ENCODE peak calls at places on chromosomes 7 and 10, in nine cellular contexts. Z, Y, G, A, Q, H, C, P and J are unnamed samples.

GRCh38 chr7:116610721-116611120 is 61.3 kb upstream of the MET start:
- DNase-seq in C (no peak), Y (no peak), P (no peak), Z (no peak), Q (no peak), G (no peak), H (no peak), A (no peak), J (no peak)

GRCh38 chr7:10706875-10707493 is 266.7 kb upstream of the PHF14 start:
- DNase-seq in G (no peak), H (no peak), Z (no peak), A (no peak), C (no peak), Y (peak; percentile 76), P (peak; percentile 34), Q (no peak), J (no peak)

GRCh38 chr7:28144266-28144665 is 36.3 kb downstream of the JAZF1 start:
- DNase-seq in G (no peak), A (no peak), P (no peak), C (no peak), Q (no peak), Y (no peak), H (no peak), Z (no peak), J (no peak)

GRCh38 chr7:17046666-17047065 is 164.9 kb upstream of the AGR3 start:
- DNase-seq in G (no peak), P (no peak), Y (no peak), Q (no peak), C (no peak), Z (peak; percentile 48), A (no peak), H (peak; percentile 70), J (no peak)

GRCh38 chr10:84944187-84944586 is 615.8 kb downstream of the CCSER2 start:
- DNase-seq in G (no peak), Q (no peak), P (no peak), Y (no peak), C (no peak), H (no peak), A (no peak), Z (no peak), J (no peak)

GRCh38 chr7:15305002-15305600 is 256.7 kb downstream of the AGMO start:
- DNase-seq in H (peak; percentile 66), C (no peak), Q (peak; percentile 41), Y (peak; percentile 50), Z (peak; percentile 62), P (no peak), A (peak; percentile 62), G (no peak), J (peak; percentile 12)

GRCh38 chr7:49255061-49255460 is 330.7 kb downstream of the CDC14C start:
- DNase-seq in G (no peak), C (no peak), Q (no peak), H (no peak), Y (no peak), Z (peak; percentile 47), P (no peak), A (peak; percentile 65), J (no peak)

GRCh38 chr10:50334273-50334672 is 83.0 kb upstream of the ASAH2 start:
- DNase-seq in H (no peak), A (peak; percentile 66), C (no peak), P (no peak), Z (no peak), Q (no peak), Y (no peak), G (no peak), J (no peak)

GRCh38 chr10:46285300-46285699 is 1.5 kb upstream of the ANTXRL start:
- DNase-seq in G (no peak), Q (no peak), P (no peak), A (no peak), Y (no peak), Z (no peak), H (no peak), C (no peak), J (no peak)

GRCh38 chr10:15809450-15809849 is 50.9 kb downstream of the MINDY3 start:
- DNase-seq in C (no peak), Z (no peak), P (no peak), Q (no peak), G (no peak), A (no peak), Y (no peak), H (no peak), J (no peak)

GRCh38 chr10:81875680-81876252 is 772 bp downstream of the NRG3 start:
- DNase-seq in G (no peak), Y (no peak), C (no peak), Q (no peak), A (no peak), H (no peak), P (no peak), Z (no peak), J (no peak)

GRCh38 chr7:6446977-6447588 is 671 bp downstream of the DAGLB start:
- DNase-seq in C (peak; percentile 93), Q (peak; percentile 83), G (peak; percentile 74), A (peak; percentile 94), H (peak; percentile 76), Y (peak; percentile 56), Z (peak; percentile 91), P (peak; percentile 45), J (peak; percentile 60)

GRCh38 chr10:74058071-74058470 is 60.2 kb downstream of the VCL start:
- DNase-seq in Z (no peak), A (peak; percentile 94), P (no peak), G (no peak), Y (peak; percentile 46), H (no peak), C (no peak), Q (no peak), J (no peak)

GRCh38 chr10:92419740-92420553 is 129.0 kb downstream of the MARCHF5 start:
- DNase-seq in H (peak; percentile 62), Y (no peak), P (no peak), A (no peak), G (no peak), Q (peak; percentile 59), C (no peak), Z (peak; percentile 40), J (no peak)
- TF ChIP-seq CTCF in H (peak; percentile 16), Y (peak; percentile 9), P (no peak), A (no peak), G (no peak), Q (peak; percentile 22), C (no peak), Z (peak; percentile 45), J (peak; percentile 39)

GRCh38 chr10:7529638-7530037 is 118.8 kb upstream of the SFMBT2 start:
- DNase-seq in Y (no peak), C (no peak), A (peak; percentile 13), H (no peak), P (no peak), Z (no peak), G (no peak), Q (peak; percentile 31), J (no peak)
- TF ChIP-seq CTCF in Y (no peak), C (peak; percentile 15), A (no peak), H (no peak), P (no peak), Z (no peak), G (peak; percentile 10), Q (no peak), J (peak; percentile 34)

GRCh38 chr10:30750971-30751677 is 121.6 kb upstream of the LYZL2 start:
- DNase-seq in G (no peak), H (no peak), C (no peak), Y (peak; percentile 81), P (no peak), A (no peak), Q (no peak), Z (no peak), J (no peak)

GRCh38 chr10:30749368-30749767 is 119.8 kb upstream of the LYZL2 start:
- DNase-seq in Q (no peak), H (no peak), P (no peak), Y (no peak), A (no peak), C (no peak), G (no peak), Z (peak; percentile 41), J (no peak)

GRCh38 chr10:30752481-30752881 is 122.9 kb upstream of the LYZL2 start:
- DNase-seq in Z (no peak), Y (no peak), P (no peak), C (no peak), H (no peak), A (no peak), G (no peak), Q (no peak), J (no peak)

GRCh38 chr10:30748152-30748845 is 118.7 kb upstream of the LYZL2 start:
- DNase-seq in A (no peak), C (no peak), G (no peak), Q (no peak), Z (no peak), Y (no peak), H (no peak), P (no peak), J (no peak)

DNA sequence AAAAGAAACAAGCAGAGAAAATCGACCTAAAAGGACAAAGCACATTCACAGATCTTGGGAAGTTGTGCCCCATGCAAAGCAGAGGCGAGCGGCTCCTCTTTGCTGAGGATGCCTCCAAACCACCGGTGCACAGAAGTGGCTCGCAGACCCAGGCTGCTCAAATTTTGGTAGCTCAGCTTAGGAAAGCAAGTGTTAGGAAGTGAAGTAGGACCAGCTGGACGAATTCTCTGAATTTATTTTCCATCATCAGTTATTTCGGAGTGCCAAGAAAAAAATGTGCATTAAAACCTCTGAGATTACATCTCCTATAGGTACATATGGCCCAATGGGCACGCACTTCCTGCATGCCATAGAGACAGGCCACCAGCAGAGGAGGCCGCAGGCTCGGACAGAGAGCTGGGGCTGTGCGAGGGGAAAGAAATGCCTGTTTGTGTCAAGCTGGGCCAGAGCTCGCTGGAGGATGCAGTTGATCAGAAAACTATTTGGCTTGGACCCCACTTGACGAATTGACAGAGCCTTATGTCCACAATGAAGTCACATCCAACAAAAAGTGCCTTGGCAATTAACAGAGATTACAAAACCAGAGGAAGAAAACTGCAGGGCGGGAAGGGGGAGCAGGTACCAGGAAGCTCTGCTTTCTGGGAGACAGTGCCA is 122.3 kb upstream of the LYZL2 start:
- DNase-seq in G (peak; percentile 67), Q (peak; percentile 64), H (peak; percentile 75), Z (peak; percentile 85), C (peak; percentile 77), P (peak; percentile 61), A (peak; percentile 78), Y (peak; percentile 90), J (peak; percentile 70)
- TF ChIP-seq CTCF in G (peak; percentile 94), Q (peak; percentile 30), H (peak; percentile 94), Z (peak; percentile 95), C (peak; percentile 33), P (peak; percentile 72), A (peak; percentile 91), Y (peak; percentile 98), J (peak; percentile 99)

DNA sequence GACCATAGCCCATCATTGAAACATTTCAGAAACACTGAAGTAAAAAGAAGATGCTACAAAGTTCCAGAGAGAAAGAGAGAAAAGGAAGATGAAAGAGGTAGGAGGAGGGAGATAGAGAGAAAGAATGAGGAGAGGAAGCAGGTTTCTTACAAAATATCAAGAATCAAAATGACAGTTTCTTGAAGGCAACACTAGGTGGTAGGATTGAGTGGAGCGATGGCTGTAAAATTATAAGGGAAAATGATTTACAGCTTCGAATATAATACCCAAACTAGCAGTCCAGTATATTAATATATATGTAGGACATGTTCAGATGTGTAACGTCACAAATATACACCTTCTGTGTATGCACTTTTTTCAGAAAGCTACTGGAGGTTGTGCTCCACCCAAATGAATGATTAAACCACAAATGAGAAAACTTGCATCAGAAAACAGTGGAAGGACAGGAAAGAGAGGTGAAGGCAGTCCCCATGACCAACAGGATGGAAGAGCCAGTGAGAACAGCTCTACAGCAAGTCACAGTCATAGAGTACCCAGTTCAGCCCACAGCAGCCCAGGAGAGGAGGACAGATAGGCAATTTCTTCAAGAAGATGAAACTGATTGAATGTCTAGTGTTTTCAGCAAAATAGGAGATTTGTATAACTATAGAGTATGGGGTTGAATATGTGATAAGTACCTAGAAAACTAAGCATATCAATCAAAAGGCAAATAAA is 151.5 kb upstream of the TARP start:
- DNase-seq in Y (no peak), G (no peak), Z (peak; percentile 23), C (no peak), A (peak; percentile 9), P (no peak), H (peak; percentile 27), Q (no peak), J (no peak)
- TF ChIP-seq CTCF in Y (no peak), G (no peak), Z (peak; percentile 27), C (no peak), A (peak; percentile 37), P (no peak), H (no peak), Q (no peak), J (peak; percentile 29)